ENCODE peak calls at places on chromosomes 12 and 14, in six cellular contexts. F, K, Y, C, M and W are unnamed samples.

GRCh38 chr12:118103231-118103600 is 595 bp downstream of the VSIG10 start:
- DNase-seq in K (no peak), C (no peak), Y (no peak), M (no peak), F (peak), W (peak)

GRCh38 chr14:105879503-105879866 is 353.1 kb downstream of the TMEM121 start:
- DNase-seq in M (no peak), Y (no peak), F (no peak), C (no peak), K (no peak), W (no peak)

GRCh38 chr14:102910442-102910841 is 12.0 kb upstream of the AMN start:
- DNase-seq in M (no peak), C (no peak), K (no peak), F (no peak), Y (no peak), W (no peak)

GRCh38 chr14:23009483-23009938 is 432 bp downstream of the C14orf93 start:
- DNase-seq in C (no peak), M (no peak), Y (no peak), F (no peak), K (no peak), W (no peak)

GRCh38 chr12:90841336-90841735 is 113.6 kb downstream of the CCER1 start:
- DNase-seq in Y (no peak), M (no peak), K (no peak), F (no peak), C (no peak), W (no peak)

GRCh38 chr12:89156862-89157262 is 195.4 kb downstream of the DUSP6 start:
- DNase-seq in F (no peak), K (no peak), M (no peak), Y (no peak), C (no peak), W (no peak)

GRCh38 chr14:50399251-50400032 is 2.8 kb upstream of the CDKL1 start:
- DNase-seq in M (no peak), C (no peak), F (no peak), K (no peak), Y (no peak), W (no peak)

GRCh38 chr12:104596128-104596799 is 139.5 kb downstream of the CHST11 start:
- DNase-seq in Y (no peak), F (no peak), C (peak), M (no peak), K (no peak), W (no peak)

GRCh38 chr14:29274890-29275651 is 508.5 kb downstream of the FOXG1 start:
- DNase-seq in C (no peak), K (no peak), M (no peak), Y (no peak), F (no peak), W (no peak)

GRCh38 chr14:61585598-61586538 is 109.4 kb upstream of the HIF1A start:
- DNase-seq in M (no peak), K (no peak), C (peak), Y (no peak), F (peak), W (no peak)

GRCh38 chr12:82329508-82329907 is 28.7 kb downstream of the CCDC59 start:
- DNase-seq in F (no peak), Y (no peak), K (no peak), M (no peak), C (no peak), W (no peak)

GRCh38 chr14:77638738-77639137 is 22.3 kb upstream of the SPTLC2 start:
- DNase-seq in M (no peak), F (no peak), K (no peak), Y (no peak), C (no peak), W (no peak)

GRCh38 chr14:85060116-85060515 is 469.8 kb upstream of the FLRT2 start:
- DNase-seq in Y (no peak), K (no peak), C (no peak), F (no peak), M (no peak), W (no peak)

GRCh38 chr14:69010632-69011031 is 31.5 kb upstream of the ACTN1 start:
- DNase-seq in M (no peak), K (no peak), F (no peak), Y (no peak), C (no peak), W (no peak)

GRCh38 chr12:117234441-117234840 is 44.2 kb upstream of the FBXO21 start:
- DNase-seq in M (no peak), F (no peak), K (no peak), Y (no peak), C (no peak), W (no peak)

GRCh38 chr12:81274619-81275018 is 196.7 kb downstream of the ACSS3 start:
- DNase-seq in Y (no peak), K (no peak), M (no peak), F (no peak), C (no peak), W (no peak)

GRCh38 chr12:7107181-7108041 is 1.6 kb downstream of the C1RL start:
- DNase-seq in C (no peak), K (no peak), Y (no peak), M (no peak), F (no peak), W (no peak)